ENCODE peak calls at places on chromosomes 16 and 17, in nine cellular contexts. W, M, B, U, J, K, I, S and Q are unnamed samples.

GRCh38 chr16:11248133-11248532 is 7.9 kb downstream of the SOCS1 start:
- DNase-seq in M (no peak), W (no peak), K (no peak), I (no peak), S (no peak), U (no peak), B (no peak), J (no peak), Q (no peak)

GRCh38 chr16:17423195-17423594 is 47.6 kb downstream of the XYLT1 start:
- DNase-seq in U (no peak), J (no peak), M (no peak), W (no peak), S (no peak), B (no peak), I (no peak), K (no peak), Q (no peak)

GRCh38 chr17:77371888-77372443 is 231.2 kb downstream of the SEC14L1 start:
- DNase-seq in M (no peak), K (peak), J (no peak), S (no peak), I (no peak), U (no peak), W (no peak), B (no peak), Q (no peak)

GRCh38 chr16:56910654-56911539 is 21.0 kb upstream of the HERPUD1 start:
- DNase-seq in W (no peak), J (peak), M (peak), I (no peak), S (no peak), K (no peak), U (no peak), B (no peak), Q (no peak)

GRCh38 chr16:80527297-80527696 is 13.5 kb upstream of the DYNLRB2 start:
- DNase-seq in W (peak), J (no peak), S (peak), K (no peak), B (no peak), U (peak), I (no peak), M (peak), Q (no peak)

GRCh38 chr16:48180868-48181480 is 25.2 kb upstream of the ABCC12 start:
- DNase-seq in M (no peak), I (no peak), S (no peak), K (no peak), W (no peak), U (no peak), B (no peak), J (no peak), Q (no peak)

GRCh38 chr17:30369995-30370394 is 8.7 kb upstream of the CPD start:
- DNase-seq in U (no peak), S (no peak), M (no peak), K (no peak), I (no peak), W (no peak), B (no peak), J (no peak), Q (no peak)

GRCh38 chr16:89093602-89094251 is at the start of gene ACSF3:
- DNase-seq in U (peak), B (no peak), I (peak), M (peak), S (no peak), J (no peak), K (peak), W (no peak), Q (no peak)

GRCh38 chr17:61782683-61783082 is 80.6 kb downstream of the BRIP1 start:
- DNase-seq in J (no peak), U (no peak), K (no peak), I (no peak), S (no peak), M (no peak), W (no peak), B (no peak), Q (no peak)

GRCh38 chr16:49261930-49262329 is 19.7 kb downstream of the CBLN1 start:
- DNase-seq in K (no peak), U (no peak), M (no peak), W (no peak), S (no peak), J (no peak), B (no peak), I (no peak), Q (no peak)

GRCh38 chr16:12340151-12340733 is 363.7 kb downstream of the SNX29 start:
- DNase-seq in M (peak), W (peak), J (no peak), U (peak), K (no peak), S (peak), I (no peak), B (no peak), Q (no peak)

GRCh38 chr17:59607817-59608403 is 11.8 kb upstream of the CLTC start:
- DNase-seq in U (peak), J (no peak), B (no peak), I (no peak), M (no peak), S (no peak), W (peak), K (no peak), Q (no peak)

GRCh38 chr17:4785311-4786110 is 653 bp downstream of the VMO1 start:
- DNase-seq in S (no peak), M (no peak), B (no peak), W (no peak), J (no peak), K (no peak), U (no peak), I (no peak), Q (no peak)

DNA sequence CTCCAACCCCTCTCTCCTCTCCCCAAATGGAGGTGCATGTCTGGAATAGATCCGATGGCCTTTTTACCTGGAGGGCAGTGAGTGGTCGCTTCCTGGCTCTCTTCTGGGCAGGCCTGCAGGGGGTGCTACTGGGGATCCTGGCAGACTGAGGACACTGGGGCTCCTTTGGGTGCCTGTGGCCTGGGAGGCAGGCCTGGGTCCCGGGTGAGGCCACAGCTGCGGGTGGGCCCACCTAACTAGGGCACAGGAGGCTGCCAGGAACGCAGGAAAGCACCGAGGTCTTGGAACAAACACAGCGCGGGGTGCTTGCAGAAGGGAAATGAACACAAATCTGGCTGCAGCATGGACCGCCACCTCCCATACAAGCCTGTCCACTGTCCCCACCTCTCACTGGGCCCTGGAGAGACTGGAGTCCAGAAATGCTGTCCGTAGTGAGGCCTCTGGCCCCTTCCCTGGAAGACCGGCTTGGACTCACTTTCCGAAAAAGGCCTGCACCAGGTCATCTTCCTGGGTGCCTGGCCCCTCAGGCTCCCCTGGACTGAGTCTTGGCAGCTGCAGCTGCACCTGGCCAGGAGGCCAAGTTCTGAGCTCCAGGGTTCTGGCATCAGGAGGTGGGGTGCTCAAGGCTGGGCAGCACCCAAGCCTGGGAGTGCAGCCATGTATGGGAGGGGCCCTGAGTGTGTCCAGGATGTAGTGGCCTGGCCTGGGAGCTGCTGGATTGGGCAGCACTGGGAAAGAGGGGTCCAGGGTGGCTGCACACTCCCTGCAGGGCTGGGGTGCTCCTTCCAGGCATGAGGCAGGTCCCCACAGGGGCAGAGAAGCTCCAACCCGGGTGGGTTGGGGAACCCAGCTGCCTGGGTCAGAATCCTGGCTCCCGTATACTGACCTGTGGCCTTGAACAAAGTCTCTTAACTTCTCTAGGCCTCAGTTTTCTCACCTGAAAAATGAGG is 195.1 kb downstream of the IRF8 start:
- DNase-seq in K (no peak), U (no peak), W (no peak), I (no peak), S (no peak), B (no peak), J (no peak), M (peak), Q (no peak)
- TF ChIP-seq CTCF in K (no peak), U (no peak), W (no peak), I (no peak), S (peak), B (no peak), J (no peak), M (no peak), Q (no peak)

GRCh38 chr17:21235921-21236320 is 17.3 kb downstream of the NATD1 start:
- DNase-seq in K (no peak), J (no peak), S (no peak), I (no peak), B (no peak), W (no peak), U (no peak), M (no peak), Q (no peak)

GRCh38 chr17:21232033-21232749 is 18.2 kb upstream of the TMEM11 start:
- DNase-seq in K (no peak), M (no peak), B (no peak), I (no peak), U (no peak), S (no peak), W (no peak), J (no peak), Q (no peak)

GRCh38 chr17:21228845-21229244 is 14.9 kb upstream of the TMEM11 start:
- DNase-seq in J (no peak), U (no peak), B (no peak), K (no peak), M (no peak), S (no peak), W (no peak), I (no peak), Q (no peak)

GRCh38 chr17:21231533-21231932 is 17.6 kb upstream of the TMEM11 start:
- DNase-seq in W (no peak), K (no peak), S (no peak), U (no peak), B (no peak), M (no peak), I (no peak), J (no peak), Q (no peak)

GRCh38 chr17:21233581-21234337 is 19.5 kb downstream of the NATD1 start:
- DNase-seq in S (no peak), J (no peak), M (no peak), K (no peak), U (no peak), I (no peak), B (no peak), W (no peak), Q (no peak)
- TF ChIP-seq CTCF in S (no peak), J (peak), M (no peak), K (no peak), U (no peak), I (no peak), B (no peak), W (no peak), Q (no peak)

GRCh38 chr17:81129289-81129688 is 36.0 kb upstream of the PVALEF start:
- DNase-seq in S (no peak), U (no peak), J (no peak), I (no peak), K (no peak), B (no peak), M (no peak), W (no peak), Q (no peak)
- TF ChIP-seq CTCF in S (peak), U (no peak), J (peak), I (no peak), K (no peak), B (no peak), M (no peak), W (no peak), Q (peak)

GRCh38 chr17:42041619-42042018 is 8.8 kb downstream of the C17orf113 start:
- DNase-seq in U (no peak), S (no peak), M (no peak), B (no peak), J (no peak), K (no peak), I (no peak), W (no peak), Q (no peak)

GRCh38 chr17:42040818-42041217 is 9.6 kb downstream of the C17orf113 start:
- DNase-seq in K (no peak), J (no peak), U (no peak), S (no peak), B (no peak), I (no peak), W (no peak), M (no peak), Q (no peak)

GRCh38 chr17:42039794-42040763 is 10.3 kb downstream of the C17orf113 start:
- DNase-seq in M (no peak), S (no peak), B (no peak), U (no peak), W (no peak), K (no peak), J (no peak), I (no peak), Q (no peak)

GRCh38 chr17:42045719-42046118 is 4.7 kb downstream of the C17orf113 start:
- DNase-seq in J (no peak), S (no peak), U (no peak), I (no peak), M (no peak), B (no peak), K (no peak), W (no peak), Q (no peak)

GRCh38 chr17:42042598-42043319 is 7.6 kb downstream of the C17orf113 start:
- DNase-seq in W (no peak), K (no peak), B (no peak), S (no peak), I (no peak), J (no peak), M (no peak), U (peak), Q (no peak)
- TF ChIP-seq CTCF in W (no peak), K (no peak), B (no peak), S (no peak), I (no peak), J (no peak), M (no peak), U (no peak), Q (no peak)

DNA sequence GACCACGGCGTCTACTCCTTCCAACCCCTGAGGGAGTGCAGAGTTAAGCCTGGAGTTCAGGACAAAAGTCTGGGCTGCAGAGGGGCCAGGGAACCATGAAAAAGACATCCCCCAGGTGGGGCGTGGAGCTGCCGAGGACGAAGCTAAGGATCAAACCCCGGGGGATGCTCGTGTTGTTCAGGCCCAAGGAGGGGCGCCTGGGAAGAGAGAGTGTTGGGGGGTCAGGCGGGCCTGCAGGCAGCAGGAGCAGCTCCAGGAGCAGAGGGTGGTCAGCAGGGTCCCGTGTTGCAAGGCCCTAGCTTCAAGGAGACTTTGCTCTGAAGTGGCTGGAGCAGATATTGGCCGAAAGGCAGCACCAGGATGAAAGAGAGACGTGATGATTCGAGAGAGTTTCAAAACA is 26.7 kb downstream of the NECAB2 start:
- DNase-seq in J (no peak), U (no peak), B (no peak), W (no peak), I (no peak), S (no peak), K (no peak), M (no peak), Q (no peak)
- TF ChIP-seq CTCF in J (no peak), U (no peak), B (no peak), W (no peak), I (no peak), S (no peak), K (no peak), M (no peak), Q (no peak)